ENCODE peak calls at places on chromosomes 6 and 20, in eight cellular contexts. E is uterus, D is fibroblast of villous mesenchyme, S is retinal pigment epithelial cell, T is spleen, O is PC-3, Z is cardiac fibroblast, L is AG04449. N is an unnamed sample.

GRCh38 chr6:79385333-79385732 is 150.9 kb upstream of the HMGN3 start:
- DNase-seq in L (no peak), D (no peak), T (no peak), E (no peak), S (no peak), O (peak; percentile 72), Z (peak; percentile 12), N (no peak)

GRCh38 chr6:140252099-140252498 is 877.7 kb upstream of the CITED2 start:
- DNase-seq in Z (peak; percentile 4), T (no peak), O (no peak), D (peak; percentile 16), L (no peak), S (no peak), E (no peak), N (no peak)

GRCh38 chr20:8078528-8078914 is 53.5 kb upstream of the PLCB1 start:
- DNase-seq in S (no peak), E (no peak), T (no peak), L (no peak), Z (peak; percentile 56), O (no peak), D (peak; percentile 59), N (no peak)

GRCh38 chr20:62776692-62777527 is 19.4 kb upstream of the MRGBP start:
- DNase-seq in E (no peak), T (peak; percentile 85), L (no peak), S (no peak), D (no peak), Z (no peak), O (peak; percentile 62), N (no peak)

GRCh38 chr6:163941471-163941980 is 527.0 kb downstream of the QKI start:
- DNase-seq in L (no peak), T (peak; percentile 56), Z (no peak), O (no peak), S (no peak), E (no peak), D (no peak), N (no peak)

GRCh38 chr20:42041000-42041565 is 422.9 kb upstream of the CHD6 start:
- DNase-seq in L (no peak), O (no peak), D (no peak), Z (no peak), E (no peak), T (no peak), S (no peak), N (no peak)

GRCh38 chr20:64265201-64265600 is 9.7 kb downstream of the PCMTD2 start:
- DNase-seq in D (no peak), T (no peak), E (no peak), O (no peak), L (no peak), Z (no peak), S (no peak), N (no peak)

GRCh38 chr6:14316911-14317535 is 199.5 kb downstream of the CD83 start:
- DNase-seq in Z (no peak), T (no peak), D (no peak), S (no peak), E (no peak), O (peak; percentile 26), L (no peak), N (no peak)

GRCh38 chr6:157954150-157955117 is 27.2 kb upstream of the SYNJ2 start:
- DNase-seq in D (peak; percentile 70), E (no peak), L (no peak), S (peak; percentile 54), Z (peak; percentile 69), T (no peak), O (peak; percentile 50), N (no peak)

GRCh38 chr20:61311656-61312387 is 59.8 kb downstream of the CDH4 start:
- DNase-seq in D (no peak), T (no peak), E (no peak), Z (no peak), O (no peak), S (no peak), L (no peak), N (no peak)

GRCh38 chr6:29602564-29603361 is 17.8 kb downstream of the OR2H2 start:
- DNase-seq in S (no peak), Z (peak; percentile 22), L (no peak), E (no peak), D (peak; percentile 28), O (peak; percentile 23), T (no peak), N (no peak)

GRCh38 chr6:132715204-132715603 is 1.3 kb upstream of the VNN1 start:
- DNase-seq in S (no peak), E (no peak), O (peak; percentile 72), Z (peak; percentile 88), D (peak; percentile 66), L (no peak), T (no peak), N (no peak)

GRCh38 chr6:25490018-25490865 is 161.8 kb upstream of the SCGN start:
- DNase-seq in E (peak; percentile 72), L (no peak), S (no peak), T (peak; percentile 76), D (peak; percentile 83), O (peak; percentile 92), Z (peak; percentile 88), N (peak; percentile 53)

DNA sequence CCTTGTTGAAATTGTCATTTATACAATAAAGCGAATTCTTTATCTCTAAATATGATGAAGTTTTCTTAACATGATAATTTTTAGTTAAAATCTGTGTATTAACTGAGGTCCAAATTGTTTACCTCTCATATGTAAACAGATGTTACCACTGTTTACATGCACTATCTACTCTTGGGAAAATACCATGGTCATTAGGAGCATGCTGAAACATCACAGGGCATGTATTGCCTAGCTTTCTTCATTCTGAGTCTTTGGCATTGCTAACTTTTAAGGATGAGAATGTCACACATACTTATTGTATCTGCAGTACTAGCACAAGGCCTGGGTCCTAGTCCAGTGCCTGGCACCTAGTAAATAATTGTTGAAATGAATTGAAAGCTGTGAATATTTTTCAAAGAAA is 20.6 kb downstream of the SMPDL3A start:
- DNase-seq in S (no peak), L (no peak), E (no peak), T (no peak), Z (no peak), O (no peak), D (peak; percentile 58), N (no peak)
- H3K4me3 ChIP-seq in S (no peak overlapping the region), L (no peak overlapping the region), E (no peak overlapping the region), T (no peak overlapping the region), Z (no peak overlapping the region), O (no peak overlapping the region), D (no peak overlapping the region), N (no peak overlapping the region)

DNA sequence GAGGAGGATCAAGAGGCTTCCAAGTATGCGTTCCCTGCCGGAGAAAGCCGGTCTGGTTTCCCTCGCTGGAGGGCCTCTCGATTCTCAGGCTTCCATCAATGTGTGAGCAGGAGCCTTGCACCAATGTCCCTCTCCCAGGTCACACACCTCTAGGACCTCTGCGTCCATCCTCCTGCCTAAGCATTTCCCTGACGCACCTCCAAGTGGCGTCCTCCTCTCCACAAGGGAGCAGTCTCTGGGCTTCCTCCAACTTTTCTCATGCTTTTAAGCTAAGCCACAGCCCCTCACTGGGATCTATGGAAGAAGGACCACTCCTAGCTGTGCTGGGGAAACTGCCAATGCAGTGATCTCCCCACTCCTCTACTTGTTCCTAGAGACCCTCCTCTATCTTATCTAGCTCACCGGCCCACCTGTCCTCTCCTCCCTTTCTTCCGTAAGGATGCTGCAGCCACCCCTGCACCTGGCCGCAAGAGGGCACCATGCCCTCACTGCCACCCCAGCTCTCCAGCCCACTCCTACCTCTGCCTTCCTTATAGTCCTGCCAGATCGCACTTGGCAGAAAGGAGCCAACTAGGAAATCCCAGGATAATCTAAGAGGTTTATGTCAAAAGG is 258.7 kb downstream of the LRFN2 start:
- DNase-seq in E (no peak), Z (no peak), T (no peak), O (peak; percentile 55), D (no peak), S (no peak), L (no peak), N (no peak)
- TF ChIP-seq CTCF in E (no peak), Z (no peak), T (peak; percentile 58), O (peak; percentile 89), D (peak; percentile 33), S (peak; percentile 77), L (no peak), N (peak; percentile 30)

GRCh38 chr6:16137451-16137801 is 8.5 kb downstream of the MYLIP start:
- DNase-seq in O (no peak), T (no peak), S (no peak), D (no peak), L (no peak), Z (no peak), E (no peak), N (no peak)

GRCh38 chr6:16134430-16134829 is 5.5 kb downstream of the MYLIP start:
- DNase-seq in E (no peak), S (no peak), L (no peak), T (no peak), Z (no peak), O (no peak), D (no peak), N (no peak)

GRCh38 chr6:16136536-16137450 is 7.9 kb downstream of the MYLIP start:
- DNase-seq in D (peak; percentile 87), T (no peak), L (no peak), S (peak; percentile 31), O (peak; percentile 87), Z (peak; percentile 65), E (no peak), N (peak; percentile 90)

GRCh38 chr6:16135078-16135477 is 6.2 kb downstream of the MYLIP start:
- DNase-seq in Z (no peak), O (no peak), E (no peak), L (no peak), T (no peak), D (peak; percentile 6), S (no peak), N (no peak)

DNA sequence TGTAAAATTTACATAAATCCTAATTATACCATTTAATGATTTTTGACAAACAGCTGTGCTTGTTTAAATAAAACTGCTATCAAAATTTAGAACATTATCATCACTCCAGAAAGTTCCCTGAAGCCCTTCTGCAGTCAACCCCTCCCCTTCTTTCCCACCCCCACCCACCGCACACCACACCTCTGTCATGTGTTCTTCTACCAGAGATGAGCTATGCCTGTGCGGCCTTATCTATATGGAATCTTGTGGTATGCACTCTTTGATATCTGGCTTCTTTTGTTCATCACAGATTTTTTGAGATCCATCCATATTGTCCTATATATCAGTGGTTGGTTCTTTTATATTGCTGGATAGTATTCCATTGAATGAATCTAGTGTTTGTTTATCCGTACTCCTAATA is 7.2 kb downstream of the MYLIP start:
- DNase-seq in O (no peak), D (no peak), L (no peak), Z (no peak), T (no peak), E (no peak), S (no peak), N (no peak)
- H3K4me3 ChIP-seq in O (peak overlapping the region; percentile 48), D (no peak overlapping the region), L (no peak overlapping the region), Z (no peak overlapping the region), T (peak overlapping the region; percentile 4), E (no peak overlapping the region), S (no peak overlapping the region), N (no peak overlapping the region)

DNA sequence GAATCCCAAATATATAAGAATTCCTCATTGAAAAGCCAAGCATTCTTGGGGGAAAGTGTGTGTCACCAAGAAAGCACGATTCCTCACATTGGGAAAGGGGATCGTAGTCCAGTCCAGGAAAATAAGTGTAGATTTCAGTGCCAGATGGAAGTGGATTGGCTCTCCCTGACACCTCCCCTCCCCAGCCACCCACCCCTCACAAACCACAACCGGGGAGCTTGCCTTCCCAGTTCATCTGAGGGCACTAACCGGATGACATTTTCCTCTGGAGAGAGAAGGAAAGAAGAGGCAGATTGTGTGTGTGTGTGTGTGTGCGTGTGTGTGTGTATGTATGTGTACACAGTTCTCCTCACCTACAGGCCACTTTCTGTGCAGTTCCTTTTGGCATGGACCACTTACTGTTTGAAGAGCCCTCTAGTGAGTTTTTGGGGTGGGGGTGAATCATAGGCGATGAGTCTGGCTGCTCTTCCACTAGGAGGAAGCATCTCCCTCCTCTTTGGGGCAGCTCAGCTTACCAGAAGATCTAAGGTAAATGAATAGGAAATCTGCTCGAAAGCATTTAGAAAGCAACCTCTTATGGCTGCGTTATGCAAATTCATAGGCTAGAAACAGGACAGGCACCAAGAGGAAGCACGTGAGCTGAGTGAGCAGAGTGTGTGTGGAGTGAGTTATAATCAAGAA is 20.8 kb downstream of the DAAM2 start:
- DNase-seq in D (peak; percentile 20), E (peak; percentile 51), O (no peak), L (peak; percentile 70), T (no peak), S (no peak), Z (peak; percentile 82), N (peak; percentile 37)
- TF ChIP-seq CTCF in D (no peak), E (peak; percentile 13), O (no peak), L (peak; percentile 48), T (no peak), S (peak; percentile 21), Z (peak; percentile 13), N (peak; percentile 30)